ENCODE peak calls at places on chromosomes 7 and 10, in seven cellular contexts. One of them, this sample, is unnamed. For H3K4me1, the result is how much of the 10 kb centered on the place peaks cover.

GRCh38 chr7:108460964-108461363 is 4.7 kb upstream of the NRCAM start:
- DNase-seq in heart left ventricle: no peak
- DNase-seq in IMR-90: no peak
- DNase-seq in Peyer's patch: no peak
- DNase-seq in transverse colon: no peak
- DNase-seq in stomach: no peak
- DNase-seq in ovary: no peak
- DNase-seq in this sample: no peak

GRCh38 chr10:3417096-3417495 is 244.5 kb upstream of the PITRM1 start:
- DNase-seq in Peyer's patch: no peak
- DNase-seq in IMR-90: no peak
- DNase-seq in stomach: no peak
- DNase-seq in transverse colon: no peak
- DNase-seq in heart left ventricle: no peak
- DNase-seq in ovary: no peak
- DNase-seq in this sample: no peak

GRCh38 chr10:104033966-104034365 is 51.7 kb downstream of the COL17A1 start:
- DNase-seq in ovary: no peak
- DNase-seq in IMR-90: no peak
- DNase-seq in Peyer's patch: no peak
- DNase-seq in heart left ventricle: no peak
- DNase-seq in transverse colon: no peak
- DNase-seq in stomach: no peak
- DNase-seq in this sample: no peak

GRCh38 chr10:50501899-50502556 is 121.7 kb downstream of the SGMS1 start:
- DNase-seq in heart left ventricle: no peak
- DNase-seq in stomach: no peak
- DNase-seq in transverse colon: no peak
- DNase-seq in IMR-90: no peak
- DNase-seq in ovary: no peak
- DNase-seq in Peyer's patch: no peak
- DNase-seq in this sample: no peak

GRCh38 chr10:47380341-47381215 is 3.5 kb downstream of the ZNF488 start:
- DNase-seq in IMR-90: no peak
- DNase-seq in heart left ventricle: peak
- DNase-seq in stomach: peak
- DNase-seq in ovary: no peak
- DNase-seq in Peyer's patch: peak
- DNase-seq in transverse colon: peak
- DNase-seq in this sample: no peak

GRCh38 chr10:93352638-93353383 is 129.3 kb downstream of the MYOF start:
- DNase-seq in heart left ventricle: no peak
- DNase-seq in ovary: no peak
- DNase-seq in stomach: no peak
- DNase-seq in IMR-90: peak
- DNase-seq in Peyer's patch: no peak
- DNase-seq in transverse colon: no peak
- DNase-seq in this sample: no peak

GRCh38 chr7:147636553-147636952 is 954.0 kb upstream of the C7orf33 start:
- DNase-seq in transverse colon: no peak
- DNase-seq in stomach: no peak
- DNase-seq in IMR-90: no peak
- DNase-seq in Peyer's patch: no peak
- DNase-seq in ovary: no peak
- DNase-seq in heart left ventricle: no peak
- DNase-seq in this sample: no peak

GRCh38 chr7:84744388-84744787 is 442.5 kb downstream of the SEMA3D start:
- DNase-seq in IMR-90: peak
- DNase-seq in stomach: no peak
- DNase-seq in transverse colon: no peak
- DNase-seq in heart left ventricle: no peak
- DNase-seq in ovary: no peak
- DNase-seq in Peyer's patch: no peak
- DNase-seq in this sample: no peak

GRCh38 chr10:103333934-103334520 is 16.9 kb downstream of the PCGF6 start:
- DNase-seq in IMR-90: peak
- DNase-seq in heart left ventricle: no peak
- DNase-seq in Peyer's patch: no peak
- DNase-seq in transverse colon: no peak
- DNase-seq in stomach: no peak
- DNase-seq in ovary: no peak
- DNase-seq in this sample: no peak

GRCh38 chr10:78692071-78692470 is 376.7 kb upstream of the ZMIZ1 start:
- DNase-seq in transverse colon: no peak
- DNase-seq in stomach: no peak
- DNase-seq in heart left ventricle: no peak
- DNase-seq in IMR-90: no peak
- DNase-seq in ovary: no peak
- DNase-seq in Peyer's patch: no peak
- DNase-seq in this sample: no peak

DNA sequence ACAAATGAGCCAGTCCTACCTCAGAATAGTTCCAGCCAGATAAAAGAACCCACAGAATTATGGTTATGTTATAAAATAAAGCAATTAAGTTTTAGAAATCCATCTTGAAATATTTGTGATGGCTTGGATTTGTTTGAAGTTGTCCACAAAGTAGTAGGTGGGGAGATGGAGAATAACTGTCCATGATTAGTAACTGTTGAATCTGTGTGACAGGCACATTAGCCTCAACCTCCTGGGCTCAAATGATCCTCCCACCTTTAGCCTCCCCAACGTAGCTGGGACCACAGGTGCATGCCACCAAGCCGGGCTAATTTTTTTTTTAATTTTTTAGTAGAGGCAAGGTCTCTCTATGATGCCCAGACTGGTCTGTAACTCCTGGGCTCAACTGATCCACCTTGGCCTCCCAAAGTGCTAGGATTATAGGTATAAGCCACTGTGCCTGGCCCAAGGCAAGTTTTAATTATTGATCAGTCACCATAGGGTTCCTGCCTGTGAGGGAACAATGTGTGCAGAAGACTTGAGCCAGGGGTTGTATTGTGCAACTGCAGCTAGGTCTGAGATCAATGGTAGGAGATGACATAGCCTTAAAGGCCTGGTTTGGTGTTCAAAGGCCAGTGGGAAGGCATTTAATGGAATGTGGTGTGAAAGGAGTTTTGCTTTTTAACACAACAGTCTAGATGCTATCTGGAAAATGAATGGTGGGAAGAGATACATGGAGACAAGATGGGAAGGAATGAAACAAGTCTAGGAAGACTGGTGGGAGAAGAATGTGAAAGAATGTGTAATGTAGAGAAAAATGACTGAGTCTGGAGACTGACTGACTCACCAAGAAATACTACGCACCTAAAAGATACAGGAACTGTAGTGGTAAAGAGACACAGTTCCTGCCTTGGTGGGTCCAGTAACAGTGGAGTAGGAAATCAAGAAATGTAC is 9.8 kb downstream of the HNRNPF start:
- DNase-seq in IMR-90: peak
- DNase-seq in stomach: no peak
- DNase-seq in Peyer's patch: peak
- DNase-seq in heart left ventricle: no peak
- DNase-seq in transverse colon: no peak
- DNase-seq in ovary: no peak
- DNase-seq in this sample: peak
- H3K4me1 ChIP-seq in IMR-90: under half
- H3K4me1 ChIP-seq in stomach: half or more
- H3K4me1 ChIP-seq in Peyer's patch: under half
- H3K4me1 ChIP-seq in heart left ventricle: under half
- H3K4me1 ChIP-seq in transverse colon: half or more
- H3K4me1 ChIP-seq in ovary: under half
- H3K4me1 ChIP-seq in this sample: half or more

GRCh38 chr7:149261321-149261828 is 621 bp upstream of the ZNF783 start:
- DNase-seq in IMR-90: peak
- DNase-seq in heart left ventricle: no peak
- DNase-seq in transverse colon: no peak
- DNase-seq in ovary: no peak
- DNase-seq in Peyer's patch: peak
- DNase-seq in stomach: no peak
- DNase-seq in this sample: no peak

GRCh38 chr7:149257146-149257545 is 4.8 kb upstream of the ZNF783 start:
- DNase-seq in stomach: no peak
- DNase-seq in Peyer's patch: no peak
- DNase-seq in transverse colon: no peak
- DNase-seq in IMR-90: peak
- DNase-seq in ovary: no peak
- DNase-seq in heart left ventricle: no peak
- DNase-seq in this sample: no peak

GRCh38 chr7:149266451-149266850 is 4.5 kb downstream of the ZNF783 start:
- DNase-seq in IMR-90: no peak
- DNase-seq in transverse colon: no peak
- DNase-seq in stomach: no peak
- DNase-seq in ovary: no peak
- DNase-seq in Peyer's patch: peak
- DNase-seq in heart left ventricle: no peak
- DNase-seq in this sample: no peak

GRCh38 chr7:149256568-149256967 is 5.4 kb upstream of the ZNF783 start:
- DNase-seq in Peyer's patch: no peak
- DNase-seq in stomach: no peak
- DNase-seq in ovary: no peak
- DNase-seq in IMR-90: no peak
- DNase-seq in transverse colon: no peak
- DNase-seq in heart left ventricle: no peak
- DNase-seq in this sample: no peak

DNA sequence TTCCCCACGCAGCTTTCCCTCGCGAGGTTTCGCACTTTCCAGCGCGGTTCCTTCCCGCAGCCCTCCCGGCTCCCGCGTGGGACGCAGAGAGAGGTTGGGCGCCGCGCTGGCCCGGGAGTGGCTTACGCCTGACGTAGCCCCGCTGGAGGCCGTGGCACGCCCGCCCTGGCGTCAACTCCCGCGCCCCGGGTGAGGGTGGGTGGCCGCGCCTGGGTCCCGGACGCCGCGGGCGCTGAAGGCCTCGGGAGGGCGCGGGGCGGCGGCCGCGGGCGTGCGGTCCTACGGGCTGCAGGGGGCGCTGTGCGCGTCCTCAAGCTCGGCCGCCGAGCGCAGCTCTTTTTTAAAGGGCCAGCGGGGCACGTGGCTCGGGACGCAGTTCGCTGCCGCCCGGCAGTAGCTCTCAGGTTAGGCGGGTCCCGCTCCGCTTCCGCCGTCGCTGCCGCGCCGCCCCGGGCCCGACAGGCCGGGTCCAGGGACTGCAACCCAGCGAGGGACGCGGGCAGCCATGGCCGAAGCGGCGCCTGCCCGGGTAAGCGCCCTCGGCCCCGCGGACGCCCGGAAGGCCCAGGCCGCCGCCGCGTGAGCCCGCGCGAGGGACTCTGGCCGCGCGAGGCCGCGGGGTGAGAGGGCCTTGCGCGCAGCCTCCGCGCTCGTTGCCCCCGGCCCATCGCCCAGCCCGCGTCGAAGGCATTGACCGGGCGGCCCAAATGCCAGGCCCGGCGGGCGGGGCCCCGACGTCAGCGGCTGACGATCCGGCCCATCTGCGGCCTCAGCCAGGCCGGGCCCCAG is at the start of gene ZNF783:
- DNase-seq in heart left ventricle: peak
- DNase-seq in stomach: peak
- DNase-seq in Peyer's patch: peak
- DNase-seq in ovary: peak
- DNase-seq in transverse colon: peak
- DNase-seq in IMR-90: peak
- DNase-seq in this sample: peak
- TF ChIP-seq POLR2A in heart left ventricle: no peak
- TF ChIP-seq POLR2A in stomach: no peak
- TF ChIP-seq POLR2A in Peyer's patch: no peak
- TF ChIP-seq POLR2A in ovary: peak
- TF ChIP-seq POLR2A in transverse colon: peak
- TF ChIP-seq POLR2A in IMR-90: no peak
- TF ChIP-seq POLR2A in this sample: peak

DNA sequence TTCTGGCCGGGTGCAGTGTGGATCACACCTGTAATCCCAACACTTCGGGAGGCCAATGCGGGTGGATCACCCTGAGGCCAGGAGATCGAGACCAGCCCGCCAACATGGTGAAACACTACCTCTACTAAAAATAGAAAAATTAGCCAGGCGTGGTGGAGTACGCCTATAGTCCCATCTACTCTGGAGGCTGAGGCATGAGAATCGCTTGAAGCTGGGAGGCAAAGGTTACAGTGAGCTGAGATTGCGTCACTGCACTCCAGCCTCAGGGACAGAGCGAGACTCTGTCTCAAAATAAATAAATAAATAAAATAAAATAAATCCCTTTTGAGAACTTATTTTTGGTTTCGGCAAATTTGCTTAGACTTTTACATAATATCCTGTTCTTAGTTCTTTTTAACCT is 31.3 kb upstream of the ATP6V0A4 start:
- DNase-seq in transverse colon: no peak
- DNase-seq in ovary: no peak
- DNase-seq in heart left ventricle: no peak
- DNase-seq in stomach: no peak
- DNase-seq in IMR-90: no peak
- DNase-seq in Peyer's patch: no peak
- DNase-seq in this sample: no peak
- H3K4me3 ChIP-seq in transverse colon: no peak
- H3K4me3 ChIP-seq in ovary: no peak
- H3K4me3 ChIP-seq in heart left ventricle: no peak
- H3K4me3 ChIP-seq in stomach: no peak
- H3K4me3 ChIP-seq in IMR-90: no peak
- H3K4me3 ChIP-seq in Peyer's patch: no peak
- H3K4me3 ChIP-seq in this sample: no peak

GRCh38 chr7:23467731-23468720 is 2.3 kb downstream of the IGF2BP3 start:
- DNase-seq in transverse colon: peak
- DNase-seq in IMR-90: peak
- DNase-seq in Peyer's patch: no peak
- DNase-seq in heart left ventricle: no peak
- DNase-seq in ovary: no peak
- DNase-seq in stomach: no peak
- DNase-seq in this sample: no peak

GRCh38 chr7:23469150-23469960 is 936 bp downstream of the IGF2BP3 start:
- DNase-seq in ovary: no peak
- DNase-seq in transverse colon: no peak
- DNase-seq in heart left ventricle: no peak
- DNase-seq in Peyer's patch: no peak
- DNase-seq in IMR-90: no peak
- DNase-seq in stomach: no peak
- DNase-seq in this sample: no peak

GRCh38 chr7:23469961-23470250 is 385 bp downstream of the IGF2BP3 start:
- DNase-seq in stomach: no peak
- DNase-seq in heart left ventricle: no peak
- DNase-seq in Peyer's patch: no peak
- DNase-seq in IMR-90: no peak
- DNase-seq in ovary: no peak
- DNase-seq in transverse colon: no peak
- DNase-seq in this sample: no peak

GRCh38 chr7:23467281-23467680 is 3.0 kb downstream of the IGF2BP3 start:
- DNase-seq in transverse colon: no peak
- DNase-seq in heart left ventricle: no peak
- DNase-seq in ovary: no peak
- DNase-seq in IMR-90: no peak
- DNase-seq in Peyer's patch: no peak
- DNase-seq in stomach: no peak
- DNase-seq in this sample: no peak

GRCh38 chr7:23468721-23469149 is 1.6 kb downstream of the IGF2BP3 start:
- DNase-seq in stomach: no peak
- DNase-seq in heart left ventricle: no peak
- DNase-seq in ovary: peak
- DNase-seq in transverse colon: peak
- DNase-seq in IMR-90: no peak
- DNase-seq in Peyer's patch: no peak
- DNase-seq in this sample: no peak
- H3K4me1 ChIP-seq in stomach: under half
- H3K4me1 ChIP-seq in heart left ventricle: under half
- H3K4me1 ChIP-seq in ovary: under half
- H3K4me1 ChIP-seq in transverse colon: under half
- H3K4me1 ChIP-seq in IMR-90: under half
- H3K4me1 ChIP-seq in Peyer's patch: under half
- H3K4me1 ChIP-seq in this sample: under half

GRCh38 chr10:86411281-86411841 is 44.8 kb upstream of the GRID1 start:
- DNase-seq in heart left ventricle: no peak
- DNase-seq in transverse colon: no peak
- DNase-seq in Peyer's patch: peak
- DNase-seq in IMR-90: peak
- DNase-seq in stomach: no peak
- DNase-seq in ovary: no peak
- DNase-seq in this sample: no peak
- TF ChIP-seq POLR2A in heart left ventricle: no peak
- TF ChIP-seq POLR2A in transverse colon: no peak
- TF ChIP-seq POLR2A in Peyer's patch: no peak
- TF ChIP-seq POLR2A in IMR-90: no peak
- TF ChIP-seq POLR2A in stomach: no peak
- TF ChIP-seq POLR2A in ovary: no peak
- TF ChIP-seq POLR2A in this sample: no peak